ENCODE peak calls at places on chromosomes 1 and 21, in five cellular contexts. U is gastrocnemius medialis, D is heart left ventricle, Z is epithelial cell of proximal tubule, G is kidney. Y is an unnamed sample.
A peak's percentile ranks its signal among the peaks of the same experiment; 100 is the strongest.

GRCh38 chr21:29025328-29025713 is 853 bp downstream of the USP16 start:
- DNase-seq in U (no peak), D (no peak), Z (no peak), G (no peak), Y (no peak)

GRCh38 chr1:77643456-77643855 is 39.0 kb downstream of the ZZZ3 start:
- DNase-seq in U (no peak), D (no peak), Z (no peak), G (no peak), Y (no peak)

GRCh38 chr1:205595861-205596260 is 36.0 kb downstream of the ELK4 start:
- DNase-seq in U (no peak), D (no peak), Z (no peak), G (no peak), Y (no peak)

GRCh38 chr1:46303872-46304326 is 401 bp downstream of the UQCRH start:
- DNase-seq in U (no peak), D (no peak), Z (no peak), G (no peak), Y (no peak)

GRCh38 chr1:159880435-159880834 is 18.0 kb upstream of the VSIG8 start:
- DNase-seq in U (no peak), D (no peak), Z (no peak), G (no peak), Y (no peak)

GRCh38 chr1:183138301-183138700 is 47.8 kb upstream of the LAMC2 start:
- DNase-seq in U (no peak), D (no peak), Z (no peak), G (no peak), Y (no peak)

GRCh38 chr1:109151591-109151990 is 37.7 kb downstream of the ELAPOR1 start:
- DNase-seq in U (no peak), D (no peak), Z (no peak), G (no peak), Y (no peak)

GRCh38 chr21:27329255-27329851 is 362.5 kb upstream of the ADAMTS5 start:
- DNase-seq in U (no peak), D (no peak), Z (no peak), G (no peak), Y (no peak)

GRCh38 chr1:219810451-219810850 is 117.9 kb downstream of the SLC30A10 start:
- DNase-seq in U (no peak), D (no peak), Z (no peak), G (no peak), Y (no peak)

GRCh38 chr1:116807394-116807793 is 53.2 kb downstream of the CD2 start:
- DNase-seq in U (no peak), D (no peak), Z (no peak), G (no peak), Y (no peak)

GRCh38 chr1:183568176-183569041 is 21.9 kb downstream of the NCF2 start:
- DNase-seq in U (peak; percentile 48), D (peak; percentile 63), Z (no peak), G (no peak), Y (no peak)

GRCh38 chr1:18041685-18042355 is 65.8 kb upstream of the IGSF21 start:
- DNase-seq in U (no peak), D (no peak), Z (no peak), G (no peak), Y (no peak)

GRCh38 chr1:149881876-149882275 is 17.5 kb upstream of the BOLA1 start:
- DNase-seq in U (no peak), D (no peak), Z (no peak), G (no peak), Y (no peak)

GRCh38 chr1:53410100-53410541 is 49.1 kb upstream of the DMRTB1 start:
- DNase-seq in U (no peak), D (no peak), Z (no peak), G (no peak), Y (no peak)

GRCh38 chr21:16912075-16912474 is 600.8 kb upstream of the CXADR start:
- DNase-seq in U (no peak), D (no peak), Z (no peak), G (no peak), Y (peak; percentile 13)

GRCh38 chr1:223712184-223712855 is at the start of gene CAPN2:
- DNase-seq in U (peak; percentile 81), D (peak; percentile 86), Z (no peak), G (peak; percentile 95), Y (peak; percentile 57)

GRCh38 chr1:20732588-20733360 is at the start of gene SH2D5:
- DNase-seq in U (peak; percentile 77), D (peak; percentile 41), Z (peak; percentile 92), G (peak; percentile 87), Y (peak; percentile 90)
- TF ChIP-seq CTCF in U (no peak), D (no peak), Z (peak; percentile 42), G (peak; percentile 27), Y (peak; percentile 36)

GRCh38 chr1:42251042-42251441 is 84.0 kb downstream of the FOXJ3 start:
- DNase-seq in U (no peak), D (no peak), Z (no peak), G (no peak), Y (no peak)
- H3K4me3 ChIP-seq in U (no peak overlapping the region), D (no peak overlapping the region), Z (no peak overlapping the region), G (no peak overlapping the region), Y (no peak overlapping the region)

GRCh38 chr1:93619507-93620168 is 62.0 kb downstream of the BCAR3 start:
- DNase-seq in U (no peak), D (no peak), Z (no peak), G (no peak), Y (no peak)
- TF ChIP-seq CTCF in U (no peak), D (no peak), Z (peak; percentile 28), G (no peak), Y (peak; percentile 26)

DNA sequence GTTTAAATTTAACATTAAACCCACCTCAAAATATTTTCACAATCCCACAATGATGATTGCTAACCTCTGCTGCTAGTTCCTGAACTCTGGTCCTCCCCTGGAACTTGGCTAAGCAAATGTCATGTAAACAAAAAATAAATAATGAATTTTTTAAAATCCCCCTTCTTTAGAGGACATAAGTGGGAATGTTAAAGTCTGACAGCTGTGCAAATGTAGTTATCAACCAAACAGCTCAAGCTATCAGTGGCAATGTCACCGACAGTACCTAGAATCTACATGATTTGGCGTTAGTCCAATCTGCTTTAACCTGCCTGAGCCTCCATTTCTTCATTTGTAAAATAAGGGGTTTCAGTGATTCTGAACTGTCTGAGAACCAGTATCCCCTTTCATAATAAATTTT is 67.7 kb downstream of the GDAP2 start:
- DNase-seq in U (no peak), D (no peak), Z (no peak), G (no peak), Y (no peak)
- H3K4me3 ChIP-seq in U (no peak overlapping the region), D (no peak overlapping the region), Z (no peak overlapping the region), G (no peak overlapping the region), Y (no peak overlapping the region)

GRCh38 chr1:9454494-9455066 is 84.7 kb upstream of the SLC25A33 start:
- DNase-seq in U (no peak), D (no peak), Z (no peak), G (no peak), Y (no peak)
- TF ChIP-seq CTCF in U (no peak), D (no peak), Z (no peak), G (no peak), Y (no peak)

DNA sequence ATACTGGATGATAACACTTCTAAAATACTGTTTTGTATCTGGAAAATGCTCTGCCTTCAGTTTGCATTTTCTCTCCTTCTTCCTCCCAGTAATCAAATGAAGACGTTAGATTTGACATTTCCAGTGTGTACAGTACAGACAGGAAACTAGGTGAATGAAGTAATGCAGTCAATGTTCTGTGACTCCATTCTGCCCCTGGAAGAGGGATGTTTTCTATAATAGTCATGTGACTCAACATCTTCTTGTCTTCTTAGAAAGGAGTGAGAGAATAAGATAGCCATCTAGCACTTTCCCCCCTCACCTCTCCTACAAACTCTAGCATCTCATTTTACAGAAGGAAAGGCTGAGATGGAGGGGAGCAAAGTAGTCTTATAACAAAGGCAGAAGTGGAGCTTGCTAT is 77.6 kb downstream of the DDR2 start:
- DNase-seq in U (no peak), D (no peak), Z (no peak), G (no peak), Y (no peak)
- H3K4me3 ChIP-seq in U (no peak overlapping the region), D (no peak overlapping the region), Z (no peak overlapping the region), G (no peak overlapping the region), Y (no peak overlapping the region)

DNA sequence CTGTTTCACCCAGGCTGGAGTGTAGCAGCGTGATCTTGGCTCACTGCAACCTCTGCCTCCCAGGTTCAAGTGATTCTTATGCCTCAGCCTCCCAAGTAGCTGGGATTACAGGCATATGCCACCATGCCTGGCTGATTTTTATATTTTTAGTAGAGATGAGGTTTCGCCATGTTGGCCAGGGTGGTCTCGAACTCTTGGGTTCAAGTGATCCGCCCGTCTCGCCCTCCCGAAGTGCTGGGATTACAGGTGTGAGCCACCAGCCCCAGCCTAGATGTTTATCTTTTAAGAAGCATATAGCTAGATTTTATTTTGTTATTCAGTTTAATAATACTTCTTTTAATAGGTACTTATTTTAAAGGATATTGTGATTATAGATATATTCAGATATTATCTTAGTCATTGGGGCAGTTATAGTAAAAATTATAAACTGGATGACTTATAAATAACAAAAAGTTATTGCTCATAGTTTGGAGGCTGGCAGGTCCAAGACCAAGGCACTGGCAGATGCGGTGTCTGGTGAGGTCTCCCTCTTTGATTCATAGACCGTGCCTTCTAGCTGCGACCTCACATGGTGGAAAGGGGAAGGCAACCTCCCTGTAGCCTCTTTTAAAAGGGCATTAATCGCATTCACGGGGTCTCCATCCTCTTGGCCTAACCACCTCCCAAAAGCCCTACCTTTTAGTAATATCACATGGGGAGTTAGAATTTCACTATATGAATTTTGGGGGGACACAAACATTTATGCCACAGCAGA is 3.1 kb upstream of the KCNE2 start:
- DNase-seq in U (no peak), D (no peak), Z (no peak), G (no peak), Y (no peak)
- TF ChIP-seq CTCF in U (no peak), D (no peak), Z (peak; percentile 13), G (no peak), Y (no peak)

Y was measured in retinal pigment epithelial cell.